ENCODE peak calls at places on chromosomes 4 and X, in nine cellular contexts. W, U, H, Z, Y, L, I, S and E are unnamed samples.

GRCh38 chr4:15314974-15315373 is 112.9 kb upstream of the C1QTNF7 start:
- DNase-seq in W (peak), U (no peak), H (no peak), Z (no peak), Y (no peak), L (no peak), I (no peak), S (no peak), E (no peak)

GRCh38 chrX:119984652-119985051 is 41.1 kb upstream of the NKAP start:
- DNase-seq in W (no peak), U (no peak), H (no peak), Z (no peak), Y (no peak), L (no peak), I (no peak), S (no peak), E (no peak)

GRCh38 chr4:168674869-168675268 is 178.0 kb downstream of the PALLD start:
- DNase-seq in W (peak), U (no peak), H (no peak), Z (no peak), Y (no peak), L (no peak), I (no peak), S (no peak), E (no peak)

GRCh38 chr4:155371432-155372043 is 5.2 kb downstream of the MAP9 start:
- DNase-seq in W (peak), U (no peak), H (no peak), Z (no peak), Y (no peak), L (peak), I (no peak), S (no peak), E (no peak)

GRCh38 chrX:37658352-37659030 is 27.1 kb upstream of the XK start:
- DNase-seq in W (no peak), U (no peak), H (no peak), Z (no peak), Y (no peak), L (no peak), I (no peak), S (no peak), E (no peak)

GRCh38 chrX:10496345-10496965 is 123.9 kb downstream of the MID1 start:
- DNase-seq in W (peak), U (no peak), H (no peak), Z (no peak), Y (no peak), L (peak), I (no peak), S (peak), E (no peak)

GRCh38 chr4:141686929-141687328 is 50.5 kb downstream of the IL15 start:
- DNase-seq in W (no peak), U (no peak), H (no peak), Z (no peak), Y (no peak), L (peak), I (no peak), S (no peak), E (no peak)

GRCh38 chr4:184416913-184417734 is 57.2 kb downstream of the IRF2 start:
- DNase-seq in W (peak), U (peak), H (no peak), Z (peak), Y (no peak), L (peak), I (no peak), S (no peak), E (no peak)

GRCh38 chrX:141668371-141668770 is 30.2 kb downstream of the SPANXD start:
- DNase-seq in W (no peak), U (no peak), H (no peak), Z (no peak), Y (no peak), L (no peak), I (no peak), S (no peak), E (no peak)

GRCh38 chr4:55675196-55675793 is 39.2 kb upstream of the NMU start:
- DNase-seq in W (no peak), U (no peak), H (no peak), Z (no peak), Y (no peak), L (no peak), I (no peak), S (no peak), E (no peak)

GRCh38 chr4:52635130-52635529 is 24.0 kb downstream of the USP46 start:
- DNase-seq in W (peak), U (no peak), H (no peak), Z (no peak), Y (no peak), L (no peak), I (no peak), S (no peak), E (no peak)

GRCh38 chr4:90078440-90078839 is 48.8 kb upstream of the CCSER1 start:
- DNase-seq in W (no peak), U (no peak), H (no peak), Z (no peak), Y (no peak), L (no peak), I (no peak), S (no peak), E (no peak)

GRCh38 chr4:60201052-60201673 is 999.0 kb upstream of the ADGRL3 start:
- DNase-seq in W (peak), U (peak), H (peak), Z (no peak), Y (no peak), L (peak), I (peak), S (peak), E (no peak)

GRCh38 chrX:46582964-46583363 is 9.4 kb downstream of the CHST7 start:
- DNase-seq in W (peak), U (no peak), H (no peak), Z (no peak), Y (no peak), L (peak), I (no peak), S (peak), E (no peak)

GRCh38 chrX:154735695-154736393 is 15.0 kb downstream of the GAB3 start:
- DNase-seq in W (peak), U (no peak), H (no peak), Z (no peak), Y (peak), L (peak), I (no peak), S (no peak), E (no peak)

GRCh38 chrX:39773923-39774803 is 323.6 kb downstream of the BCOR start:
- DNase-seq in W (peak), U (no peak), H (no peak), Z (no peak), Y (no peak), L (no peak), I (no peak), S (no peak), E (no peak)
- TF ChIP-seq CTCF in W (no peak), U (no peak), H (no peak), Z (no peak), Y (no peak), L (no peak), I (no peak), S (no peak), E (no peak)

GRCh38 chrX:24241822-24242648 is 71.8 kb downstream of the SUPT20HL2 start:
- DNase-seq in W (peak), U (peak), H (no peak), Z (no peak), Y (peak), L (peak), I (no peak), S (no peak), E (no peak)
- TF ChIP-seq CTCF in W (peak), U (peak), H (peak), Z (no peak), Y (peak), L (peak), I (peak), S (peak), E (peak)

DNA sequence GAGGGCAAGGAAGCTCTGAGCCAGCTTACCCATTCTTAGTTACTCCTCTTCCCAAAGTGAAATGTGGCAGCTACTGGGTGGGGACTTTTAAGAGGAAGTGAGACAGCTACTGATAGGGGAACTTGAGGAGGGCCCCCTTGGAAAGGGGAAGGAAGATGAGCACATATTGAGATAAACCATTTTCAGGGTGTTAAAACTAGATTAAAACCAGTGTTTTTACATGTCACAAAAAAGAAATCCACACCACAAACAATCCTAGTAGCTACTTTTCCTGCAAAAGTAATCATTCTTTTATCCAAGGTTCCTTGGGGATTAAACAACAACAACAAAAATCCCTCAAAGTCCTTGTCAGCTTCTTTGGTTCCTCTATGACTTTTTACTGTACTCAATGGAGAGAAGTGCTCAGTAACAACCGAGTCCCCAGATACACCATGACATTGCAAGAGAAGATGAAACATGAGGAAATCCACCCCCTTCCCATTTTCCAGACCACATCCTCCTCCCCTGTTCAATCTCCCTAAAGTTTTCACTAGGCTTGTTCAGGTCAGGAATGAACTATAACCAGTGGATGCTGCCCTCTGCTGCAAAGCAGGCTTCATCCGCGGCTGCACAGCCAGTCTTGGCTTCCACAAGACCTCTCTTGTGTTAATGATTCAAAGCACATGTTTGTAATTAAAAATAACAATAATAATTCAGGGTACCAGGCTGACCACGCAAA is 113.5 kb upstream of the TMEM164 start:
- DNase-seq in W (peak), U (no peak), H (no peak), Z (no peak), Y (no peak), L (peak), I (no peak), S (no peak), E (peak)
- TF ChIP-seq CTCF in W (peak), U (peak), H (peak), Z (no peak), Y (no peak), L (peak), I (peak), S (peak), E (peak)

DNA sequence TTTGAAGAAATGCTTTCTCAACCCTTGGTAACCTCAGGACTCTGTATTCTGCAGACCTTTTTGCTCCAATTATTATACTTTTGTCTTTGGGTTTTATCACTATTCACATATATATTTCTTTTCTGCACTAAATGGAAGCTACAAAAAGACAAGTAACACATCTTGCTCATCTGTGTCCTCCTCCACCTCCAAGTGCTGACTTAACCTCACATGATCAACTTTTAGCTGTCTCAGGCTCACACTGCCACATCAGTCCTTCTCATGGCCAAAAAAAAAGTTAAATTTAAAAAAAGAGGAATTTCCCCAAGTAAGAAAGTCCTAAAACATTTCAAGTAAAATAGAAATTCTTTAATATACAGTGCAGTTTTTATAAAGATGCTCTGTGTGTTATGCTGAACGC is 37.7 kb downstream of the ARAP2 start:
- DNase-seq in W (no peak), U (no peak), H (no peak), Z (no peak), Y (no peak), L (no peak), I (no peak), S (no peak), E (no peak)
- TF ChIP-seq CTCF in W (no peak), U (no peak), H (no peak), Z (no peak), Y (no peak), L (no peak), I (no peak), S (no peak), E (no peak)

DNA sequence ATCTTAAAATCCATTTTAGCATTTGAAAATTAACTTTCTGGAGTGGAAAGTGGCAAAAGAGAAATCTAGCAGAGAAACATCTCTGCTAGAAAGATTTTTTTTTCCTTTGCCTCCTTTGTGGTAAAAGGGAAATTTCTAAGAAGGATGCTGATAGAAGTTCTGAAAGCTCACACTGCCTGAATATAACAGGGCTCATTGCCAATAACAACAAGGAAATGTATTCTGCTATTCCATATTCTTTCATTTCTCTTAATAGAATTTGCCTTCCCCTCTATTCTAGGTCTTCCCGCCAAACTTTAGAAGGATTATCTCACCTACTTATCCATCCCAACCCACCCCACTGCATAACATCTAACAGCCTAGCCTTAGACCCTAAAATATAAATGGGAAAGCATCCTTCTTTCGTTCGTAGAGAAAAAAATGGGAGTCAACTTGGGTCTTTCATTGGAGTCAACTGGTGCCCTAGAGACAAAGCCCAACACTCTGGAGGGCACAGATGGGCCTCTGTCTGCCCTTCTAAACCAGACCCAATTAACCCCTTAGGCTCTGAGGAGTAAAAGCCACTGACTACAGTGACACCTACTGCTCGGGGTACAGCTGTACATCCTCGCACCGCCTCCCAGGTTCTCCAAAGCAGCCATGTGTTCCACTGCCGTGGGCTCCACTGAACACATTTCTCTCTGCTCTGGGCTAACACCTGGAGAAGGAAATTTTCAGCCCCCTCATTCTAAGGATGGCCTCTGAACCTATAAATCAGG is 103.9 kb downstream of the MAML3 start:
- DNase-seq in W (peak), U (peak), H (no peak), Z (no peak), Y (no peak), L (peak), I (peak), S (no peak), E (no peak)
- TF ChIP-seq CTCF in W (peak), U (peak), H (peak), Z (no peak), Y (no peak), L (peak), I (peak), S (peak), E (peak)

GRCh38 chr4:164438321-164438720 is 315.6 kb upstream of the SMIM31 start:
- DNase-seq in W (peak), U (no peak), H (no peak), Z (no peak), Y (no peak), L (no peak), I (no peak), S (no peak), E (no peak)

GRCh38 chr4:164442167-164442566 is 311.8 kb upstream of the SMIM31 start:
- DNase-seq in W (peak), U (no peak), H (no peak), Z (no peak), Y (no peak), L (no peak), I (no peak), S (no peak), E (no peak)

GRCh38 chr4:164439037-164439436 is 314.9 kb upstream of the SMIM31 start:
- DNase-seq in W (no peak), U (no peak), H (no peak), Z (no peak), Y (no peak), L (no peak), I (no peak), S (no peak), E (no peak)

GRCh38 chr4:164440196-164440595 is 313.7 kb upstream of the SMIM31 start:
- DNase-seq in W (peak), U (no peak), H (no peak), Z (no peak), Y (no peak), L (no peak), I (no peak), S (no peak), E (no peak)

GRCh38 chr4:164441131-164441530 is 312.8 kb upstream of the SMIM31 start:
- DNase-seq in W (no peak), U (no peak), H (no peak), Z (no peak), Y (no peak), L (no peak), I (no peak), S (no peak), E (no peak)
- TF ChIP-seq CTCF in W (no peak), U (no peak), H (no peak), Z (no peak), Y (no peak), L (no peak), I (no peak), S (no peak), E (no peak)

GRCh38 chr4:22712541-22712940 is 19.8 kb downstream of the GBA3 start:
- DNase-seq in W (no peak), U (no peak), H (no peak), Z (no peak), Y (no peak), L (no peak), I (no peak), S (no peak), E (no peak)
- TF ChIP-seq CTCF in W (no peak), U (no peak), H (no peak), Z (no peak), Y (no peak), L (no peak), I (no peak), S (no peak), E (no peak)

GRCh38 chr4:156443488-156443887 is 489.8 kb upstream of the CTSO start:
- DNase-seq in W (no peak), U (no peak), H (no peak), Z (no peak), Y (no peak), L (no peak), I (no peak), S (no peak), E (no peak)
- TF ChIP-seq CTCF in W (no peak), U (no peak), H (no peak), Z (no peak), Y (no peak), L (no peak), I (no peak), S (no peak), E (no peak)

DNA sequence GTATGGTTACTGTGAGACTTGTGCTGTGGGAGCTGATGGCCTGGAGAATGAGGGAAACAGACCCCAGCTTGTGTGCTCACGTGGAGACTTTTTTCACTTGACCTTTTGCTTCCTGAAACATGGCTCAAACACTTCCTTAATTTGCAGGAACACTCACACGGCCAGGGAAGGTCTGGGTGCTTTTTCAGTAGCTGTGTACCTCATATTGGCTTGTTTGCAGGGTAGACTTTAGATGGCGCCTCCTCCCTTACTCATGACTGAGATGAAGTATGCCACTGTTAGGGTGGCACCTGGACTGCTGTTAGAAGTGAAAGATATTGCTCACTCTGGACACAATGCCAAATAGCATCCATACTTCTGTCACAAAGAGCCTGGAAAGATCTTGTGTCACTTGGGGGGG is 75.7 kb upstream of the WDR1 start:
- DNase-seq in W (no peak), U (no peak), H (no peak), Z (no peak), Y (no peak), L (no peak), I (no peak), S (no peak), E (no peak)
- TF ChIP-seq CTCF in W (no peak), U (peak), H (no peak), Z (no peak), Y (no peak), L (no peak), I (peak), S (no peak), E (no peak)